ENCODE peak calls at places on chromosomes 4 and X, in ten cellular contexts. R, T, Y, D, L, A, H, M, P and J are unnamed samples.

GRCh38 chrX:72621163-72621562 is 48.5 kb upstream of the HDAC8 start:
- DNase-seq in D (no peak), Y (no peak), P (no peak), H (peak), R (no peak), T (no peak), L (no peak), M (no peak), A (peak), J (no peak)

GRCh38 chr4:169399976-169400767 is 129.4 kb upstream of the SH3RF1 start:
- DNase-seq in H (no peak), D (no peak), R (no peak), A (no peak), P (no peak), T (no peak), M (no peak), L (no peak), Y (no peak), J (no peak)

GRCh38 chr4:102139132-102139573 is 206.1 kb downstream of the SLC39A8 start:
- DNase-seq in Y (no peak), R (no peak), T (no peak), L (no peak), M (no peak), P (no peak), D (no peak), H (peak), A (no peak), J (no peak)

GRCh38 chr4:8305851-8306361 is 36.4 kb downstream of the HTRA3 start:
- DNase-seq in Y (no peak), P (no peak), D (no peak), T (no peak), L (no peak), H (no peak), A (no peak), M (peak), R (no peak), J (no peak)

GRCh38 chrX:7068939-7069367 is 78.6 kb upstream of the STS start:
- DNase-seq in D (no peak), T (no peak), M (no peak), P (no peak), H (peak), R (no peak), Y (no peak), A (no peak), L (no peak), J (no peak)

GRCh38 chrX:48514126-48514806 is 5.5 kb downstream of the PORCN start:
- DNase-seq in A (no peak), P (no peak), T (no peak), M (no peak), Y (no peak), D (no peak), R (no peak), L (no peak), H (no peak), J (no peak)

GRCh38 chr4:186137193-186137792 is 32.8 kb downstream of the FAM149A start:
- DNase-seq in H (peak), L (no peak), T (peak), D (no peak), P (no peak), R (no peak), A (no peak), Y (no peak), M (no peak), J (no peak)

GRCh38 chr4:6440506-6441201 is 31.8 kb downstream of the PPP2R2C start:
- DNase-seq in T (no peak), P (no peak), L (no peak), R (no peak), H (no peak), A (no peak), M (no peak), D (no peak), Y (no peak), J (no peak)

GRCh38 chr4:20196476-20196875 is 55.2 kb upstream of the SLIT2 start:
- DNase-seq in A (no peak), L (no peak), H (peak), P (no peak), D (no peak), M (no peak), R (no peak), T (no peak), Y (no peak), J (no peak)

GRCh38 chrX:6184900-6185515 is 43.7 kb downstream of the NLGN4X start:
- DNase-seq in A (peak), M (no peak), P (peak), D (no peak), L (no peak), T (no peak), Y (no peak), H (no peak), R (no peak), J (no peak)

GRCh38 chr4:125070869-125071268 is 243.9 kb upstream of the FAT4 start:
- DNase-seq in M (no peak), Y (no peak), A (no peak), H (peak), P (no peak), L (no peak), T (no peak), R (no peak), D (no peak), J (no peak)

GRCh38 chrX:27976284-27976683 is 5.0 kb downstream of the DCAF8L1 start:
- DNase-seq in L (no peak), R (no peak), M (no peak), T (no peak), P (peak), D (no peak), A (no peak), Y (no peak), H (no peak), J (no peak)

GRCh38 chrX:12497832-12498591 is 293.2 kb upstream of the PRPS2 start:
- DNase-seq in D (no peak), L (no peak), M (no peak), P (no peak), T (no peak), R (no peak), A (no peak), Y (no peak), H (peak), J (no peak)

GRCh38 chr4:183165371-183165770 is 66.3 kb downstream of the WWC2 start:
- DNase-seq in H (no peak), P (no peak), A (no peak), Y (no peak), L (no peak), D (no peak), M (no peak), T (no peak), R (no peak), J (no peak)

GRCh38 chr4:40193018-40193571 is 3.7 kb upstream of the RHOH start:
- DNase-seq in D (no peak), M (no peak), T (no peak), A (no peak), Y (peak), R (no peak), L (no peak), P (no peak), H (no peak), J (no peak)

GRCh38 chrX:67555578-67556203 is 11.9 kb downstream of the AR start:
- DNase-seq in M (peak), R (no peak), D (no peak), L (no peak), H (peak), T (no peak), A (peak), Y (no peak), P (no peak), J (no peak)

GRCh38 chr4:185396724-185397402 is at the start of gene ANKRD37:
- DNase-seq in H (no peak), Y (no peak), M (no peak), T (peak), P (no peak), L (no peak), R (no peak), A (peak), D (no peak), J (no peak)

GRCh38 chr4:8006471-8006870 is 66.8 kb upstream of the AFAP1 start:
- DNase-seq in T (no peak), M (no peak), L (no peak), P (no peak), H (no peak), A (no peak), D (no peak), Y (no peak), R (no peak), J (no peak)

GRCh38 chr4:83855044-83855443 is 319.1 kb downstream of the GPAT3 start:
- DNase-seq in T (no peak), A (no peak), L (no peak), M (no peak), H (peak), R (no peak), P (peak), D (no peak), Y (no peak), J (no peak)